ENCODE peak calls at places on chromosome 11, in six cellular contexts. O is IMR-90, G is trophoblast cell, Y is H1, S is neuronal stem cell, R is mesendoderm. I is an unnamed sample.

GRCh38 chr11:63670738-63671321 is 346 bp downstream of the ATL3 start:
- DNase-seq in G (peak), Y (no peak), O (no peak), S (no peak), R (peak), I (peak)

GRCh38 chr11:44304091-44305084 is 5.6 kb downstream of the ALX4 start:
- DNase-seq in Y (no peak), S (no peak), G (peak), O (no peak), R (peak), I (peak)

GRCh38 chr11:95076416-95076815 is 9.7 kb downstream of the SRSF8 start:
- DNase-seq in R (no peak), S (no peak), O (peak), G (no peak), Y (no peak), I (no peak)

GRCh38 chr11:57546451-57546850 is 9.1 kb downstream of the SMTNL1 start:
- DNase-seq in G (no peak), R (no peak), Y (no peak), S (no peak), O (no peak), I (no peak)

GRCh38 chr11:17256512-17256911 is 20.0 kb upstream of the NUCB2 start:
- DNase-seq in O (peak), S (no peak), G (peak), Y (no peak), R (no peak), I (no peak)

GRCh38 chr11:119584193-119585037 is 144.6 kb downstream of the NECTIN1 start:
- DNase-seq in O (peak), G (no peak), R (peak), S (peak), Y (peak), I (peak)

GRCh38 chr11:90788956-90789355 is 566.1 kb upstream of the CHORDC1 start:
- DNase-seq in S (no peak), Y (no peak), O (no peak), R (no peak), G (peak), I (no peak)

GRCh38 chr11:28460348-28460747 is 352.2 kb downstream of the METTL15 start:
- DNase-seq in S (no peak), O (peak), G (no peak), Y (no peak), R (no peak), I (no peak)

GRCh38 chr11:17014774-17015638 is 792 bp upstream of the PLEKHA7 start:
- DNase-seq in R (peak), Y (no peak), O (no peak), G (peak), S (peak), I (peak)

GRCh38 chr11:106152013-106152412 is 74.6 kb downstream of the AASDHPPT start:
- DNase-seq in R (peak), G (peak), S (no peak), Y (no peak), O (peak), I (peak)

GRCh38 chr11:19553683-19554333 is 158.8 kb upstream of the NAV2 start:
- DNase-seq in G (peak), S (peak), R (peak), Y (peak), O (peak), I (peak)

GRCh38 chr11:94649925-94650623 is 82.9 kb downstream of the PIWIL4 start:
- DNase-seq in O (no peak), S (no peak), G (peak), Y (peak), R (peak), I (no peak)

GRCh38 chr11:93268287-93269040 is 62.1 kb upstream of the DEUP1 start:
- DNase-seq in G (peak), S (no peak), Y (no peak), R (no peak), O (no peak), I (no peak)

GRCh38 chr11:95354304-95354703 is 123.3 kb upstream of the SESN3 start:
- DNase-seq in S (no peak), Y (no peak), G (no peak), R (no peak), O (no peak), I (no peak)

GRCh38 chr11:27723685-27724084 is 23.4 kb upstream of the BDNF start:
- DNase-seq in G (no peak), R (no peak), Y (no peak), O (peak), S (no peak), I (no peak)

GRCh38 chr11:22244986-22245592 is 52.2 kb downstream of the ANO5 start:
- DNase-seq in R (peak), S (peak), G (peak), O (peak), Y (peak), I (peak)

GRCh38 chr11:10709299-10710086 is 15.9 kb upstream of the IRAG1 start:
- DNase-seq in Y (no peak), O (peak), G (peak), S (no peak), R (no peak), I (no peak)

GRCh38 chr11:103863497-103863896 is 172.9 kb upstream of the DDI1 start:
- DNase-seq in Y (no peak), R (no peak), G (peak), O (peak), S (no peak), I (no peak)

GRCh38 chr11:115518983-115519382 is 14.8 kb upstream of the CADM1 start:
- DNase-seq in G (no peak), S (no peak), Y (no peak), O (no peak), R (no peak), I (no peak)

DNA sequence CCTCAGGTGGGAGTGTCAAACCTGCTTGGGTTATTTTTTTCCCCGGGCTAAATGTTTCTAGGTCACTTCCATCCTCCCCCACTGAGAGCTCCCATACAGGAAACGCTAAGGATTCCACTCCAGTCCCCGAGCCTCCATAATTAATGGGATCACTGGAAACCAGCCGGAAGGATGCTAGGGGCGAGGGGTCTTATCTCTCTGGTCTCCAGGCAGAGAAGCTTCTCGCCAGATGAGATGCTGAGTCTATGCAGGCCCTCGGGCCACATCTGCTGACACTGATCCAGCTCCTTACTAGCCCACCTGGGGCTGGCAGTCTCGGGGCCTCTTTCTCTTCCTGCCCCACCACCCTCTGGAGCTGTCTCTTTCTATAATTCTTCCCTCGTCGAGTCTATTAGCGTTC is 125.9 kb upstream of the SYT13 start:
- DNase-seq in S (no peak), Y (no peak), O (no peak), G (no peak), R (peak), I (peak)
- H2AK5ac ChIP-seq in S (no peak), Y (no peak), O (no peak), G (no peak), R (no peak), I (no peak)

GRCh38 chr11:615453-616319 is at the start of gene IRF7:
- DNase-seq in S (peak), O (peak), Y (no peak), R (peak), G (peak), I (peak)
- H2AK5ac ChIP-seq in S (peak), O (peak), Y (no peak), R (no peak), G (peak), I (no peak)

GRCh38 chr11:122040476-122040875 is 75.5 kb downstream of the BLID start:
- DNase-seq in O (no peak), S (no peak), G (no peak), Y (no peak), R (no peak), I (no peak)
- H2AK5ac ChIP-seq in O (peak), S (no peak), G (peak), Y (no peak), R (no peak), I (no peak)

GRCh38 chr11:86615495-86615894 is 56.9 kb downstream of the ME3 start:
- DNase-seq in Y (no peak), O (no peak), R (no peak), G (no peak), S (no peak), I (no peak)
- H2AK5ac ChIP-seq in Y (no peak), O (no peak), R (no peak), G (no peak), S (no peak), I (no peak)

GRCh38 chr11:124069429-124070401 is 28.6 kb upstream of the OR10G7 start:
- DNase-seq in O (peak), S (peak), Y (peak), R (peak), G (peak), I (peak)
- H2AK5ac ChIP-seq in O (no peak), S (no peak), Y (no peak), R (peak), G (no peak), I (no peak)

GRCh38 chr11:122155765-122156527 is 39.9 kb upstream of the BLID start:
- DNase-seq in O (no peak), R (no peak), G (no peak), Y (no peak), S (no peak), I (no peak)
- H2AK5ac ChIP-seq in O (peak), R (no peak), G (no peak), Y (no peak), S (no peak), I (no peak)

GRCh38 chr11:67056267-67056639 is 394 bp upstream of the RHOD start:
- DNase-seq in G (no peak), Y (no peak), R (no peak), S (no peak), O (no peak), I (no peak)
- H2AK5ac ChIP-seq in G (peak), Y (peak), R (no peak), S (peak), O (peak), I (no peak)

GRCh38 chr11:12728417-12728816 is 54.2 kb downstream of the TEAD1 start:
- DNase-seq in Y (no peak), R (no peak), G (peak), S (no peak), O (peak), I (no peak)
- H2AK5ac ChIP-seq in Y (no peak), R (no peak), G (no peak), S (no peak), O (no peak), I (no peak)